ENCODE peak calls at places on chromosome 16, in ten cellular contexts. F is heart left ventricle; V is effector memory CD4-positive, alpha-beta T cell; U is stomach; R is HepG2; P is kidney; M is lower leg skin; X is AG04450; N is GM06990; E is SJCRH30. O is an unnamed sample.

GRCh38 chr16:89584768-89585549 is 9.4 kb downstream of the CPNE7 start:
- DNase-seq in V (no peak), U (peak), R (no peak), F (no peak), M (no peak), E (peak), N (no peak), X (no peak), P (peak), O (no peak)

GRCh38 chr16:24540575-24541240 is 1.3 kb downstream of the RBBP6 start:
- DNase-seq in N (peak), R (no peak), V (no peak), E (no peak), X (no peak), P (no peak), M (no peak), F (no peak), U (no peak), O (no peak)

GRCh38 chr16:85983606-85984005 is 84.6 kb downstream of the IRF8 start:
- DNase-seq in F (no peak), R (no peak), P (peak), U (no peak), E (no peak), V (no peak), M (no peak), X (no peak), N (no peak), O (no peak)

GRCh38 chr16:50925758-50926357 is 184.0 kb downstream of the CYLD start:
- DNase-seq in P (no peak), M (peak), F (no peak), E (no peak), R (no peak), X (no peak), U (no peak), N (no peak), V (no peak), O (no peak)

GRCh38 chr16:29900102-29900887 is at the start of gene ASPHD1:
- DNase-seq in E (peak), F (peak), M (peak), X (peak), V (peak), P (peak), N (peak), R (peak), U (peak), O (no peak)

GRCh38 chr16:75537795-75538194 is 1.9 kb upstream of the CHST5 start:
- DNase-seq in R (no peak), P (no peak), M (no peak), F (no peak), N (no peak), X (no peak), E (no peak), U (no peak), V (no peak), O (no peak)

GRCh38 chr16:106623-107324 is 28.7 kb downstream of the MPG start:
- DNase-seq in P (no peak), R (peak), X (peak), E (peak), F (peak), V (peak), U (peak), N (no peak), M (no peak), O (no peak)

GRCh38 chr16:78503501-78504110 is 404.2 kb downstream of the WWOX start:
- DNase-seq in V (peak), E (peak), P (no peak), F (peak), X (no peak), U (peak), R (peak), N (peak), M (no peak), O (no peak)

GRCh38 chr16:56022818-56023217 is 147.6 kb upstream of the CES5A start:
- DNase-seq in P (no peak), R (no peak), E (no peak), F (no peak), X (no peak), V (no peak), N (no peak), M (no peak), U (no peak), O (no peak)

GRCh38 chr16:14470788-14471187 is 159.3 kb downstream of the PARN start:
- DNase-seq in F (no peak), X (no peak), U (no peak), E (no peak), M (no peak), V (no peak), N (no peak), R (no peak), P (no peak), O (no peak)

GRCh38 chr16:89925596-89926079 is 2.5 kb downstream of the TUBB3 start:
- DNase-seq in E (no peak), M (no peak), F (no peak), N (no peak), R (no peak), V (no peak), X (no peak), U (no peak), P (no peak), O (no peak)

GRCh38 chr16:65832269-65832668 is 534.2 kb upstream of the CDH5 start:
- DNase-seq in M (no peak), U (no peak), R (no peak), N (no peak), F (no peak), V (no peak), E (no peak), X (no peak), P (no peak), O (no peak)

GRCh38 chr16:20873331-20873730 is 26.8 kb downstream of the DCUN1D3 start:
- DNase-seq in F (no peak), R (no peak), P (no peak), U (no peak), V (no peak), N (no peak), M (no peak), X (no peak), E (no peak), O (no peak)

GRCh38 chr16:19287241-19287640 is 1.7 kb downstream of the CLEC19A start:
- DNase-seq in N (no peak), E (no peak), P (no peak), F (no peak), X (no peak), V (no peak), M (no peak), U (no peak), R (no peak), O (no peak)

GRCh38 chr16:31916056-31916488 is 42.5 kb downstream of the ZNF267 start:
- DNase-seq in E (no peak), X (no peak), M (no peak), P (no peak), V (no peak), N (no peak), U (no peak), F (no peak), R (no peak), O (no peak)

GRCh38 chr16:63655846-63656245 is 1466.0 kb downstream of the CDH11 start:
- DNase-seq in U (no peak), E (no peak), M (no peak), P (no peak), N (no peak), F (no peak), R (no peak), V (no peak), X (no peak), O (no peak)

GRCh38 chr16:20901441-20902112 is 1.0 kb downstream of the LYRM1 start:
- DNase-seq in N (peak), R (peak), M (peak), X (no peak), P (peak), E (peak), U (peak), F (peak), V (no peak), O (no peak)

GRCh38 chr16:88070989-88071625 is 119.9 kb downstream of the BANP start:
- DNase-seq in U (no peak), X (no peak), N (no peak), R (no peak), E (no peak), V (no peak), M (no peak), F (no peak), P (peak), O (no peak)

GRCh38 chr16:28534542-28535373 is 4.0 kb downstream of the NUPR1 start:
- DNase-seq in R (no peak), F (no peak), E (no peak), M (peak), V (no peak), U (peak), N (no peak), X (no peak), P (no peak), O (no peak)

GRCh38 chr16:57335361-57335760 is 23.2 kb upstream of the CCL22 start:
- DNase-seq in F (no peak), R (no peak), X (no peak), V (no peak), E (no peak), N (no peak), P (no peak), M (no peak), U (no peak), O (no peak)

GRCh38 chr16:49477250-49477895 is 103.8 kb downstream of the C16orf78 start:
- DNase-seq in F (no peak), U (no peak), N (no peak), R (no peak), V (no peak), M (no peak), P (no peak), X (no peak), E (no peak), O (no peak)

GRCh38 chr16:73059779-73060178 is 11.9 kb upstream of the ZFHX3 start:
- DNase-seq in P (no peak), N (no peak), F (no peak), X (no peak), V (no peak), U (no peak), E (no peak), R (no peak), M (no peak), O (no peak)
- H3K4me3 ChIP-seq in P (peak), N (no peak), F (peak), X (peak), V (no peak), U (peak), E (peak), R (no peak), M (no peak), O (peak)

GRCh38 chr16:3029499-3030127 is 5.8 kb downstream of the THOC6 start:
- DNase-seq in F (no peak), M (no peak), X (no peak), V (no peak), U (no peak), R (no peak), P (peak), N (peak), E (no peak), O (no peak)
- H3K4me3 ChIP-seq in F (peak), M (no peak), X (peak), V (peak), U (peak), R (peak), P (no peak), N (no peak), E (no peak), O (no peak)

GRCh38 chr16:3637371-3637923 is 17.0 kb upstream of the DNASE1 start:
- DNase-seq in M (peak), X (no peak), V (no peak), U (peak), P (no peak), N (no peak), E (no peak), R (peak), F (no peak), O (no peak)
- H3K4me3 ChIP-seq in M (no peak), X (no peak), V (no peak), U (no peak), P (no peak), N (no peak), E (no peak), R (no peak), F (no peak), O (no peak)

GRCh38 chr16:80117731-80118130 is 423.1 kb upstream of the DYNLRB2 start:
- DNase-seq in E (no peak), F (no peak), U (no peak), P (no peak), N (no peak), R (no peak), X (no peak), M (no peak), V (no peak), O (no peak)
- H3K4me3 ChIP-seq in E (no peak), F (no peak), U (no peak), P (no peak), N (no peak), R (no peak), X (no peak), M (no peak), V (no peak), O (no peak)

GRCh38 chr16:69396187-69397061 is 10.6 kb upstream of the TERF2 start:
- DNase-seq in F (peak), N (peak), M (peak), V (peak), X (peak), U (peak), P (no peak), E (peak), R (peak), O (peak)
- H3K4me3 ChIP-seq in F (no peak), N (no peak), M (no peak), V (no peak), X (no peak), U (no peak), P (peak), E (peak), R (peak), O (no peak)

O was measured in BJ.